ENCODE peak calls at places on chromosome 18, in ten cellular contexts. P, C, M, E, D, F, K, W, A and L are unnamed samples. For H3K9me3 and H3K27me3, the result is how much of the 10 kb centered on the place peaks cover.

GRCh38 chr18:26470011-26470637 is 78.2 kb downstream of the KCTD1 start:
- DNase-seq in D (no peak), E (no peak), A (no peak), P (no peak), M (no peak), C (no peak), K (peak), W (no peak), F (no peak), L (no peak)

GRCh38 chr18:56770097-56770496 is 118.9 kb downstream of the WDR7 start:
- DNase-seq in M (no peak), P (no peak), A (no peak), D (no peak), W (no peak), E (no peak), C (no peak), K (no peak), F (no peak), L (no peak)

GRCh38 chr18:42730272-42730671 is 385.2 kb downstream of the RIT2 start:
- DNase-seq in E (no peak), P (no peak), W (no peak), M (no peak), F (no peak), A (no peak), D (no peak), C (no peak), K (no peak), L (no peak)

GRCh38 chr18:35910327-35910726 is 62.2 kb upstream of the RMP24 start:
- DNase-seq in W (no peak), M (no peak), P (no peak), A (no peak), D (no peak), C (no peak), F (no peak), E (no peak), K (no peak), L (no peak)

GRCh38 chr18:13137041-13137938 is 81.3 kb upstream of the LDLRAD4 start:
- DNase-seq in P (no peak), D (no peak), F (peak), K (peak), W (no peak), C (peak), M (no peak), E (peak), A (peak), L (no peak)

GRCh38 chr18:8045160-8045885 is 478.2 kb downstream of the PTPRM start:
- DNase-seq in W (no peak), P (no peak), E (peak), C (no peak), K (peak), F (no peak), A (no peak), D (no peak), M (no peak), L (no peak)

GRCh38 chr18:3526421-3527354 is 76.7 kb downstream of the TGIF1 start:
- DNase-seq in A (no peak), C (no peak), D (no peak), K (peak), P (no peak), W (no peak), F (no peak), M (no peak), E (peak), L (no peak)

GRCh38 chr18:3932285-3932684 is 482.3 kb downstream of the TGIF1 start:
- DNase-seq in W (no peak), E (no peak), D (peak), F (no peak), K (no peak), P (no peak), A (no peak), M (no peak), C (no peak), L (no peak)

GRCh38 chr18:42548493-42548892 is 567.0 kb downstream of the RIT2 start:
- DNase-seq in F (no peak), W (no peak), K (peak), E (peak), D (no peak), C (no peak), A (no peak), P (no peak), M (no peak), L (no peak)

GRCh38 chr18:45373286-45373880 is 241.9 kb upstream of the SLC14A2 start:
- DNase-seq in E (no peak), K (peak), F (no peak), C (no peak), A (no peak), P (no peak), W (no peak), M (no peak), D (no peak), L (no peak)

GRCh38 chr18:39959839-39960238 is 1995.2 kb upstream of the PIK3C3 start:
- DNase-seq in D (no peak), M (no peak), K (peak), P (no peak), F (no peak), W (peak), A (no peak), C (no peak), E (no peak), L (no peak)

GRCh38 chr18:33532978-33533377 is 45.0 kb upstream of the ASXL3 start:
- DNase-seq in D (no peak), W (no peak), P (no peak), M (no peak), A (no peak), C (no peak), K (no peak), E (no peak), F (no peak), L (no peak)

GRCh38 chr18:8659609-8660242 is 45.6 kb upstream of the MTCL1 start:
- DNase-seq in F (no peak), W (no peak), A (no peak), D (no peak), M (no peak), E (no peak), C (no peak), P (no peak), K (no peak), L (no peak)

GRCh38 chr18:55489742-55490055 is 98.3 kb downstream of the TCF4 start:
- DNase-seq in W (no peak), E (no peak), P (no peak), A (no peak), D (no peak), K (peak), M (no peak), F (no peak), C (no peak), L (no peak)

GRCh38 chr18:36862182-36862581 is 33.3 kb downstream of the KIAA1328 start:
- DNase-seq in F (no peak), K (no peak), E (no peak), D (no peak), C (no peak), A (no peak), W (no peak), P (no peak), M (no peak), L (no peak)

GRCh38 chr18:54776282-54776977 is 51.8 kb upstream of the RAB27B start:
- DNase-seq in E (peak), C (no peak), P (peak), A (no peak), F (no peak), D (no peak), K (peak), M (no peak), W (peak), L (peak)

GRCh38 chr18:53909668-53910067 is 314.8 kb downstream of the MBD2 start:
- DNase-seq in F (no peak), E (no peak), P (no peak), D (no peak), A (no peak), M (no peak), C (no peak), K (peak), W (peak), L (no peak)

GRCh38 chr18:37539236-37539635 is 26.4 kb downstream of the CELF4 start:
- DNase-seq in K (no peak), M (no peak), W (no peak), F (peak), A (no peak), D (no peak), P (no peak), C (no peak), E (no peak), L (no peak)

GRCh38 chr18:54148151-54148550 is 76.3 kb downstream of the MBD2 start:
- DNase-seq in F (no peak), W (no peak), K (no peak), M (no peak), D (no peak), C (no peak), A (no peak), P (no peak), E (no peak), L (no peak)

GRCh38 chr18:62991959-62992358 is 276.6 kb downstream of the PHLPP1 start:
- DNase-seq in A (no peak), P (no peak), F (no peak), M (no peak), D (no peak), E (no peak), C (no peak), W (no peak), K (no peak), L (no peak)

GRCh38 chr18:75073654-75074053 is 135.3 kb downstream of the PTGR3 start:
- DNase-seq in E (no peak), K (no peak), D (no peak), P (no peak), C (no peak), W (no peak), F (no peak), M (no peak), A (no peak), L (no peak)

GRCh38 chr18:75076286-75076685 is 132.7 kb downstream of the PTGR3 start:
- DNase-seq in D (no peak), C (no peak), A (no peak), E (no peak), K (no peak), W (no peak), P (no peak), M (no peak), F (no peak), L (no peak)

GRCh38 chr18:75074196-75075015 is 134.5 kb downstream of the PTGR3 start:
- DNase-seq in C (no peak), W (no peak), P (no peak), F (no peak), E (no peak), K (no peak), A (no peak), M (no peak), D (peak), L (no peak)

GRCh38 chr18:75075016-75075305 is 134.0 kb downstream of the PTGR3 start:
- DNase-seq in D (no peak), C (no peak), M (no peak), F (no peak), K (no peak), P (no peak), W (no peak), A (no peak), E (no peak), L (no peak)

GRCh38 chr18:75075429-75075841 is 133.5 kb downstream of the PTGR3 start:
- DNase-seq in E (no peak), D (no peak), K (no peak), F (no peak), P (no peak), M (no peak), A (no peak), W (no peak), C (no peak), L (no peak)
- H3K9me3 ChIP-seq in E (under half), D (under half), K (under half), F (under half), P (under half), M (under half), A (under half), W (under half), C (under half), L (under half)

GRCh38 chr18:50218432-50219197 is 23.7 kb upstream of the MYO5B start:
- DNase-seq in C (no peak), W (peak), P (no peak), K (peak), M (no peak), A (peak), F (no peak), E (peak), D (no peak), L (no peak)
- TF ChIP-seq CTCF in C (no peak), W (peak), P (peak), K (peak), M (no peak), A (no peak), F (peak), E (peak), D (peak), L (peak)

DNA sequence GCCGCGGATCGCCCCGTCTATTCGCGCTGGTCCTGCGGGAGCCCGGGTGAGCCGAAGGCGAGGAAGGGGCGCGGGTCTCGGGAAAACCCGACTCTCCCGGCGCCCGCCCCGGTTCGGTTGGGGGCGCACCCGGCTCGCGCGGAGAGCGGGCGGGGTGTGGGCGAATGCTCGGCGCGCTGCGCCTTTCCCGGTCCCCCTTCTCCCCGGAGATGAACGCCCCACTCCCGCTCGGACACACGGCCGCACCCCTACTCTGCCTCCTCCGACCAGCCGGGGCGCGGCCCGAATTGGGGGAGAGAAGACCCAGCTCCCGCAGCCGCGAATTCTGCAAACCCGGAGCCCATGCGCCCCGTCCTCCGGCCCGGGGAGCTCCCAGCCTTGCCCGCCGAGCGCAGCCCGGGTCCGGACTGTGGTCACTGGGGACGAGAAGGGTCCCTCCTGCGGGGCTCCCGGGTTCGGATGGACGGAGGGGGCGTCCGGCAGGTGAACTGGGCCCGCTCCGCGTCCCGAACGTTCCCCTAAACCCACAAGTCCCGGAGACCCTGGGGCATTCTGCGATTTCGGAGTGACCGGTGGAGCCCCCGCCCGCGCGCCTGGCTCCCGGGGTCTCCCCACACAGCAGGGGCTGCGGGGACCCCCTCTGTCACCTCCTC is 734 bp downstream of the KCNG2 start:
- DNase-seq in K (no peak), W (no peak), P (no peak), M (no peak), A (no peak), D (no peak), F (peak), C (no peak), E (peak), L (no peak)
- H3K27me3 ChIP-seq in K (under half), W (under half), P (under half), M (half or more), A (under half), D (half or more), F (under half), C (under half), E (half or more), L (under half)

GRCh38 chr18:78738076-78738690 is 241.4 kb upstream of the SALL3 start:
- DNase-seq in P (no peak), E (no peak), M (no peak), K (no peak), C (no peak), A (no peak), D (no peak), F (no peak), W (no peak), L (no peak)
- H3K9me3 ChIP-seq in P (under half), E (under half), M (under half), K (under half), C (under half), A (under half), D (under half), F (under half), W (under half), L (under half)